ENCODE peak calls at places on chromosome 19, in four cellular contexts. V is heart right ventricle, Q is GM12878, Y is spleen. N is an unnamed sample.

GRCh38 chr19:926595-927043 is 784 bp downstream of the ARID3A start:
- DNase-seq in V (peak), Q (no peak), Y (peak), N (no peak)

GRCh38 chr19:14167594-14168138 is 31.3 kb upstream of the ASF1B start:
- DNase-seq in V (no peak), Q (no peak), Y (no peak), N (no peak)

GRCh38 chr19:54418030-54418929 is 3.0 kb downstream of the TTYH1 start:
- DNase-seq in V (no peak), Q (no peak), Y (peak), N (no peak)

GRCh38 chr19:21328885-21329605 is at the start of gene ZNF708:
- DNase-seq in V (peak), Q (peak), Y (peak), N (peak)

GRCh38 chr19:8515317-8515716 is 1.4 kb upstream of the ZNF414 start:
- DNase-seq in V (no peak), Q (no peak), Y (peak), N (no peak)

GRCh38 chr19:17235618-17236413 is 9.8 kb downstream of the OCEL1 start:
- DNase-seq in V (peak), Q (no peak), Y (peak), N (peak)

GRCh38 chr19:48342414-48342738 is 17.0 kb downstream of the EMP3 start:
- DNase-seq in V (no peak), Q (no peak), Y (no peak), N (no peak)

GRCh38 chr19:43148233-43148632 is 38.1 kb downstream of the PSG5 start:
- DNase-seq in V (no peak), Q (no peak), Y (no peak), N (peak)

GRCh38 chr19:51719251-51719901 is 4.4 kb downstream of the HAS1 start:
- DNase-seq in V (no peak), Q (no peak), Y (no peak), N (no peak)

GRCh38 chr19:51490676-51491075 is 10.9 kb downstream of the SIGLEC12 start:
- DNase-seq in V (no peak), Q (no peak), Y (no peak), N (no peak)

GRCh38 chr19:19475845-19476828 is 39.2 kb downstream of the TSSK6 start:
- DNase-seq in V (no peak), Q (no peak), Y (no peak), N (no peak)

GRCh38 chr19:4140237-4140711 is 13.2 kb upstream of the CREB3L3 start:
- DNase-seq in V (no peak), Q (no peak), Y (peak), N (peak)

GRCh38 chr19:48186541-48186991 is 16.1 kb downstream of the ZSWIM9 start:
- DNase-seq in V (no peak), Q (no peak), Y (no peak), N (no peak)

GRCh38 chr19:1970003-1970805 is 29.2 kb downstream of the CSNK1G2 start:
- DNase-seq in V (no peak), Q (no peak), Y (no peak), N (no peak)

GRCh38 chr19:2426661-2427322 is 594 bp downstream of the TIMM13 start:
- DNase-seq in V (peak), Q (no peak), Y (peak), N (no peak)

GRCh38 chr19:1259873-1260748 is 9.0 kb upstream of the CIRBP start:
- DNase-seq in V (no peak), Q (no peak), Y (peak), N (no peak)

GRCh38 chr19:38361633-38362075 is 12.7 kb upstream of the PSMD8 start:
- DNase-seq in V (peak), Q (no peak), Y (peak), N (no peak)

GRCh38 chr19:41887711-41888382 is 4.9 kb downstream of the ARHGEF1 start:
- DNase-seq in V (no peak), Q (no peak), Y (peak), N (no peak)

GRCh38 chr19:31274266-31274963 is 74.8 kb downstream of the TSHZ3 start:
- DNase-seq in V (no peak), Q (no peak), Y (peak), N (no peak)

GRCh38 chr19:2847507-2847906 is 6.2 kb downstream of the ZNF555 start:
- DNase-seq in V (no peak), Q (no peak), Y (no peak), N (no peak)

GRCh38 chr19:10603084-10603872 is 16.2 kb upstream of the AP1M2 start:
- DNase-seq in V (peak), Q (peak), Y (peak), N (no peak)

GRCh38 chr19:10662384-10663251 is 8.5 kb downstream of the ILF3 start:
- DNase-seq in V (no peak), Q (no peak), Y (no peak), N (no peak)

GRCh38 chr19:3798137-3798536 is 12.0 kb upstream of the MATK start:
- DNase-seq in V (no peak), Q (no peak), Y (no peak), N (no peak)

GRCh38 chr19:1601613-1602064 is 3.6 kb downstream of the UQCR11 start:
- DNase-seq in V (no peak), Q (no peak), Y (no peak), N (no peak)

GRCh38 chr19:18737954-18738351 is 53.2 kb downstream of the COMP start:
- DNase-seq in V (no peak), Q (no peak), Y (no peak), N (no peak)

GRCh38 chr19:12784394-12784870 is 6.9 kb upstream of the JUNB start:
- DNase-seq in V (no peak), Q (no peak), Y (no peak), N (no peak)

GRCh38 chr19:42370068-42370520 is 20.0 kb downstream of the CNFN start:
- DNase-seq in V (no peak), Q (no peak), Y (no peak), N (no peak)

GRCh38 chr19:47813304-47813994 is 8.3 kb upstream of the CRX start:
- DNase-seq in V (peak), Q (no peak), Y (peak), N (no peak)

GRCh38 chr19:1523412-1524205 is at the start of gene PLK5:
- DNase-seq in V (no peak), Q (no peak), Y (no peak), N (no peak)

GRCh38 chr19:23699521-23699860 is 12.5 kb upstream of the ZNF675 start:
- DNase-seq in V (no peak), Q (no peak), Y (no peak), N (no peak)

GRCh38 chr19:41551212-41551610 is 24.8 kb upstream of the CEACAM21 start:
- DNase-seq in V (no peak), Q (no peak), Y (no peak), N (no peak)

GRCh38 chr19:10692673-10693264 is 8.5 kb upstream of the QTRT1 start:
- DNase-seq in V (no peak), Q (no peak), Y (no peak), N (no peak)

GRCh38 chr19:48145596-48146254 is 24.4 kb downstream of the LIG1 start:
- DNase-seq in V (no peak), Q (no peak), Y (no peak), N (no peak)

DNA sequence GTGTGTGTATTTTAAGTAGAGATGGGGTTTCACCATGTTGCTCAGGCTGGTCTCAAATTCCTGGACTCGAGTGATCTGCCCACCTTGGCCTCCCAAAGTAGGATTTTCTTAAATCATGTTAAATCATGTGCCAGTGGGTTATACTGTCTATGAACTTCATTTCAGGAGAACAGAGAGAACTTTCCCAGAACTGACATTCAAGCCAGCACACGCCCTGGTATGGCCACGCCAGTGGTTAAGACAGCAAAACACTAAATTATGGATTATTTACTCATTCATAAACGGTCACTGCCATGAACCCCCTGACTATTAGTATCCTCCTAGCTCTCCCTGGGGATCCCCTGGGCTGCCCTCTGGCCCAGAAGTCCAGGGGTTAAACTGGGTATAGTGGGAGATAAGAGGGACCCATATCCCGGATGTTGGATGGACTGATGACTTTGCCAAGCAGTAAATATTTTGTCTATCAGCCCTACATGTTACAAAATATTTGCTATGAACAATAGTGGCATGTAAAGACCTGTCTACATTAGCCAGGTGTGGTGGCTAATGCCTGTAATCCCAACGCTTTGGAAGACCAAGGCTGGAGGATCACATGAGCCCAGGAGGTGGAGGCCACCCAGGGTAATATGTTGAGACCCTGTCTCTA is 16.1 kb upstream of the STRN4 start:
- DNase-seq in V (no peak), Q (no peak), Y (no peak), N (no peak)
- H3K27ac ChIP-seq in V (no peak), Q (no peak), Y (no peak), N (no peak)

DNA sequence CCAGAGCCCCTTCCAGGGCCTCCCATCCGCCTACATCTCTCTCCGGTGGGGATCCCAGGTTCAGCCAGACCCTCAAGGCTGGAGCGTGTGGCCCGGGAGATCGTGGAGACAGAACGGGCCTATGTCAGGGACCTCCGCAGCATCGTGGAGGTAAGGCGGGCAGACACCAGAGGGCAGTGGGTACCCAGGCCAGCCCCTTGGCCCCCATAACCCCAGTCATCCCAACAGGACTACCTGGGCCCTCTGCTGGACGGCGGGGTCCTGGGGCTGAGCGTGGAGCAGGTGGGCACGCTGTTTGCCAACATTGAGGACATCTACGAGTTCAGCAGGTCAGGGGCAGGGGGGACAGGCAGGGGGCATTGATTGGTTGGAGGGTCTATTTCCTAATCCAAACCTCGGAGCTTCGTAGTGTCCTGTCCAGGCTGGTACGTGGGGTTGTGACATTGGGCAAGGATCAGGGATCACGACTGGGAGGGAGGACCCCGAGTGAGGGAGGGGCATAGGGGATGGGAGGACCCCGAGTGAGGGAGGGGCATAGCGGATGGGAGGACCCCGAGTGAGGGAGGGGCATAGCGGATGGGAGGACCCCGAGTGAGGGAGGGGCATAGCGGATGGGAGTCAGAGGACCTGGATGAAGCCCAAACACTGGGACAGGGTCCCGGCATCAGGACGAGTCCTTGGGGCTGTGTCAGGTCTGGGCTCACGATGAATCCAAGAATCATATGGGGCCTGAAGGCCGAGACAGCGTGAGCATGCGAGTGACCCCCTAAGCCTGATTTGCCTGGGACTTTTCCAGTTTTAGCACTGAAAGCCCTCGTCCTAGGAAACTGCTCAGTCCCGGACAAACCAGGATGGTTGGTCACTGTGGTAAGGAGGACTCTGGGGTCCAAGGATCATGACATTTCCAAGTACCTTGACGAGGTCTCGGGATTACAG is 2.9 kb downstream of the PLEKHG2 start:
- DNase-seq in V (no peak), Q (no peak), Y (no peak), N (no peak)
- TF ChIP-seq CTCF in V (no peak), Q (no peak), Y (no peak), N (peak)

GRCh38 chr19:49682274-49682673 is 5.2 kb downstream of the PRMT1 start:
- DNase-seq in V (no peak), Q (no peak), Y (peak), N (no peak)

GRCh38 chr19:49679832-49680472 is 2.9 kb downstream of the PRMT1 start:
- DNase-seq in V (no peak), Q (no peak), Y (peak), N (no peak)

GRCh38 chr19:49678970-49679831 is 2.1 kb downstream of the PRMT1 start:
- DNase-seq in V (no peak), Q (no peak), Y (peak), N (no peak)

GRCh38 chr19:49681830-49682229 is 4.8 kb downstream of the PRMT1 start:
- DNase-seq in V (no peak), Q (no peak), Y (peak), N (no peak)

DNA sequence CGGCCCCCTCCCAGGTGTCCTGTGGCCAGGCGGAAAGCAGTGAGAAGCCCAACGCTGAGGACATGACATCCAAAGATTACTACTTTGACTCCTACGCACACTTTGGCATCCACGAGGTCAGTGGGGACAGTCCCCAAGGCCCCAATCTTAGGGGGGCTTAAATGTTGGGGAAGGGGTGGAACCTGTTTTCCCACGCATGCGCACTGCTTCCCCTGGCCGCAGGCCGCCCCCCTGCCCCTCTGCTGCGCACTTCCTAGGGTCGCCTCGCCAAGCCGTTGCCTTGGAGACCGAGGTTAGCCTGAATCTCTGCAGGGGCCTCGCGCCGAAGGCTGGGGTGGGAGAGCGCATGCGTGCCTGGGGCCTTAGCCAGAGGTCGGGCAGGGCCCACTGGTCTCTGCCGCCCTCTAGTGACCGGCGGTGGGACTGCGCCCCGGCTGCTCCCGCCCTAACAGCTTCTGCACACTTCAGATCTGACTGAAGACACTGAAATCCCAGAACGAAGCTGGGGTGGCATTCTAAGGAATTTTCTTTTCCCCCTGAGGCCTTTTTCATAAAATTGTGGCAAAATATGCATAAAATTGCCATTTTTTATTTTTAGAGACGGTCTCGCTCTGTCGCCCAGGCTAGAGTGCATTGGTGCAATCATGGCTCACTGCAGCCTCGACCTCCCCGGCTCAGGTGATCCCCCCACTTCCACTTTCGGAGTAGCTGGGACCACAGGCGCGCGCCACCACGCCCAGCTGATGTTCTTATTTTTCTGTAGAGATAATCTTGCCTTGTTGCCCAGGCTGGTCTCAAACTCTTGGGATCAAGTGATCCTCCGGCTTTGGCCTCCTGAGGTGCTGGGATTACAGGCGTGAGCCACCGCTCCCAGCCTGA is 3.6 kb downstream of the PRMT1 start:
- DNase-seq in V (peak), Q (no peak), Y (peak), N (peak)
- H3K27ac ChIP-seq in V (peak), Q (peak), Y (peak), N (peak)

GRCh38 chr19:53140351-53140750 is 7.6 kb upstream of the ZNF415 start:
- DNase-seq in V (no peak), Q (no peak), Y (no peak), N (no peak)
- TF ChIP-seq CTCF in V (no peak), Q (no peak), Y (no peak), N (no peak)

GRCh38 chr19:44822177-44822576 is 13.3 kb downstream of the BCAM start:
- DNase-seq in V (no peak), Q (no peak), Y (no peak), N (no peak)
- H3K27ac ChIP-seq in V (peak), Q (no peak), Y (no peak), N (no peak)

GRCh38 chr19:33191501-33191900 is 2.6 kb upstream of the LRP3 start:
- DNase-seq in V (no peak), Q (no peak), Y (peak), N (no peak)

GRCh38 chr19:33193269-33193863 is 764 bp upstream of the LRP3 start:
- DNase-seq in V (no peak), Q (no peak), Y (no peak), N (no peak)

GRCh38 chr19:33194527-33194883 is 375 bp downstream of the LRP3 start:
- DNase-seq in V (no peak), Q (no peak), Y (no peak), N (no peak)

GRCh38 chr19:33193864-33194362 is at the start of gene LRP3:
- DNase-seq in V (peak), Q (no peak), Y (peak), N (no peak)

GRCh38 chr19:33192010-33192409 is 2.1 kb upstream of the LRP3 start:
- DNase-seq in V (no peak), Q (no peak), Y (peak), N (no peak)
- TF ChIP-seq CTCF in V (peak), Q (peak), Y (no peak), N (peak)

DNA sequence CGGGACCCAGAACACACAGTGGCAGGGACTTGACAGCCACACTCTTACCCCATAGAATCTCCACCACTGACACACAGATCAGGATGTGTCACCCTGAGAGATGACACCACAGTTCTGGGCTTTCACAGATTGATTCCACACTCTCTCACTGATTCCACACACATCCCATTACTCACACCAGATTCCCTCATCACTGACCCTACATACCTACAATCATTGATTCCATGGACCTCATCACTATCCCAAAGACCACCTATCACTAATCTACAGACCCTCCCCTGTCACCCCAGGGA is 57.6 kb upstream of the ZNF527 start:
- DNase-seq in V (no peak), Q (no peak), Y (no peak), N (no peak)
- H3K27ac ChIP-seq in V (peak), Q (no peak), Y (peak), N (no peak)

GRCh38 chr19:35783469-35784400 is 8.4 kb downstream of the ARHGAP33 start:
- DNase-seq in V (no peak), Q (no peak), Y (no peak), N (no peak)

GRCh38 chr19:35780058-35780457 is 4.7 kb downstream of the ARHGAP33 start:
- DNase-seq in V (no peak), Q (no peak), Y (no peak), N (no peak)

GRCh38 chr19:35780717-35781116 is 5.4 kb downstream of the ARHGAP33 start:
- DNase-seq in V (no peak), Q (no peak), Y (no peak), N (no peak)

GRCh38 chr19:35782589-35782988 is 7.2 kb downstream of the ARHGAP33 start:
- DNase-seq in V (no peak), Q (no peak), Y (no peak), N (no peak)

GRCh38 chr19:35781650-35782049 is 6.3 kb downstream of the ARHGAP33 start:
- DNase-seq in V (no peak), Q (no peak), Y (no peak), N (no peak)
- TF ChIP-seq CTCF in V (no peak), Q (no peak), Y (no peak), N (no peak)

GRCh38 chr19:55591555-55591954 is 7.8 kb downstream of the FIZ1 start:
- DNase-seq in V (no peak), Q (no peak), Y (no peak), N (no peak)
- H3K27ac ChIP-seq in V (no peak), Q (no peak), Y (no peak), N (no peak)

GRCh38 chr19:6417713-6418561 is 6.7 kb downstream of the KHSRP start:
- DNase-seq in V (no peak), Q (no peak), Y (no peak), N (no peak)
- TF ChIP-seq CTCF in V (peak), Q (no peak), Y (no peak), N (peak)

N was measured in AG04450.